ENCODE peak calls at places on chromosomes 5 and 9, in seven cellular contexts. F is uterus, P is fibroblast of lung, K is body of pancreas, L is A549, Q is endodermal cell, A is testis. X is an unnamed sample.

GRCh38 chr9:95422650-95423049 is 94.1 kb downstream of the PTCH1 start:
- DNase-seq in F (no peak), P (no peak), K (no peak), L (no peak), Q (no peak), A (no peak), X (no peak)

GRCh38 chr5:79901631-79902030 is 89.4 kb downstream of the MTX3 start:
- DNase-seq in F (no peak), P (no peak), K (no peak), L (no peak), Q (no peak), A (no peak), X (no peak)

GRCh38 chr5:31470608-31471007 is 61.3 kb downstream of the DROSHA start:
- DNase-seq in F (peak; percentile 23), P (peak; percentile 68), K (no peak), L (no peak), Q (no peak), A (peak; percentile 26), X (no peak)

GRCh38 chr9:135608999-135609317 is 30.4 kb downstream of the GLT6D1 start:
- DNase-seq in F (no peak), P (no peak), K (no peak), L (no peak), Q (no peak), A (no peak), X (no peak)

GRCh38 chr5:143554918-143555477 is 151.5 kb upstream of the NR3C1 start:
- DNase-seq in F (no peak), P (peak; percentile 68), K (no peak), L (no peak), Q (no peak), A (no peak), X (no peak)

GRCh38 chr9:5364294-5364990 is 24.8 kb upstream of the RLN1 start:
- DNase-seq in F (no peak), P (peak; percentile 21), K (no peak), L (no peak), Q (no peak), A (no peak), X (no peak)

GRCh38 chr5:1009359-1010180 is 968 bp downstream of the NKD2 start:
- DNase-seq in F (peak; percentile 6), P (no peak), K (peak; percentile 10), L (no peak), Q (no peak), A (peak; percentile 15), X (no peak)

GRCh38 chr5:5572010-5572982 is 149.8 kb downstream of the ICE1 start:
- DNase-seq in F (peak; percentile 84), P (no peak), K (no peak), L (no peak), Q (no peak), A (peak; percentile 71), X (no peak)

DNA sequence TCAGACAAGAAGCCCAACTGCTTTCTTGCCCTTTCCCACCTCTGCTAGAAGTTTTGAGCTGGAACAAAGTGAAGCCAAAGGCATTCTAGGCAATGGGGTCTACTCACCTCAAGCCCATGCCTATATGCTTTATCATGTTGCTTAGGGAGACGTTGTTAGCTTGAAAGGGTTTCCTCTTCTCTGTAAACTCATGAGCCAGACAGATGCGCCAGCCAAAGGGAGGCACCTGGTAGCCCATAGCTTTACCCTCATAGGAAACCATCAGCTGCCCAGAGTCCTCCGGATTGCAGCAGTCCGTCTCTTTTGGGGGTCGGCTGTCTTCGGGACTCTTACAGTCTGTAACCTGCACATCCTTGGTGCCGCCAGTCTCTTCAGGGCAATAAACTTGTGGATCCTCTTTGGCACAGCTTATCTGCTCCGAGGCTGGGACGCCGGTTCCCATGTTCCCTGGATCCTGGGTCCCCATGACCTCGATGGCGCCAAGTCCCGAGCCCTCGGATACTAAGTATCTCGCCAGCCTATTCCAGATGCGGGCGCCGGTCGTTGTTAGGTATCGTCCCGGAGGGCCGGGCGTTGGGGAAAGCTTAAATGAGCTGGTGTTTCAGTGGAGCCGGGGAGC is 680 bp downstream of the GBA2 start:
- DNase-seq in F (no peak), P (no peak), K (no peak), L (no peak), Q (no peak), A (no peak), X (peak; percentile 13)
- H3K4me1 ChIP-seq in F (no peaks in the 10 kb centered on the region), P (peaks cover 7% of the 10 kb centered on the region), K (peaks cover 39% of the 10 kb centered on the region), L (peaks cover 30% of the 10 kb centered on the region), Q (no peaks in the 10 kb centered on the region), A (peaks cover 33% of the 10 kb centered on the region), X (peaks cover 45% of the 10 kb centered on the region)

GRCh38 chr5:180271205-180271604 is 20.7 kb downstream of the MAPK9 start:
- DNase-seq in F (no peak), P (no peak), K (no peak), L (no peak), Q (no peak), A (no peak), X (no peak)

DNA sequence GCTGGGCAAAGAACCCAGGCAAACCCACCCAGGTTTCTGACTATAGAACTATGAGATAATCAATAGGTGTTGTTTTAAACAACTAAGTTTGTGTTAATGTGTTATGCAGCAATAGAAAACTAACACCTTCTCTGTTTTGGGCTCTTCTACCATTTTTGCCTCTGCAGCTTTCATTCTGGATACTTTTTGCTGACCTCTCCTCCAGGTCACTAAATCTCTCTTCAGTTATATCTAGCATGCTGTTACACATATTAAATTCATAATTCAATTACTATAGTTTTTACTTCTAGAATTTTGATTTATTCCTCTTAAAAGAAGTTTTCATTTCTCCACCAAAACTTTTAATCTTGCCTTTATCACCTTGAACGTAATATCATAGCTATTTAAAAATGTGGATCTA is 17.2 kb downstream of the MAPK9 start:
- DNase-seq in F (no peak), P (no peak), K (no peak), L (no peak), Q (no peak), A (no peak), X (no peak)
- H3K9me3 ChIP-seq in F (peaks cover 8% of the 10 kb centered on the region), P (no peaks in the 10 kb centered on the region), K (no peaks in the 10 kb centered on the region), L (peaks cover 90% of the 10 kb centered on the region), Q (peaks cover 94% of the 10 kb centered on the region), A (no peaks in the 10 kb centered on the region), X (no peaks in the 10 kb centered on the region)

GRCh38 chr5:110517396-110517795 is 209.1 kb downstream of the TMEM232 start:
- DNase-seq in F (no peak), P (peak; percentile 13), K (no peak), L (no peak), Q (peak; percentile 72), A (no peak), X (no peak)

GRCh38 chr5:110512266-110512665 is 214.2 kb downstream of the TMEM232 start:
- DNase-seq in F (no peak), P (peak; percentile 61), K (no peak), L (no peak), Q (no peak), A (no peak), X (no peak)

GRCh38 chr5:110510146-110510545 is 216.3 kb downstream of the TMEM232 start:
- DNase-seq in F (no peak), P (peak; percentile 40), K (no peak), L (no peak), Q (no peak), A (no peak), X (no peak)

DNA sequence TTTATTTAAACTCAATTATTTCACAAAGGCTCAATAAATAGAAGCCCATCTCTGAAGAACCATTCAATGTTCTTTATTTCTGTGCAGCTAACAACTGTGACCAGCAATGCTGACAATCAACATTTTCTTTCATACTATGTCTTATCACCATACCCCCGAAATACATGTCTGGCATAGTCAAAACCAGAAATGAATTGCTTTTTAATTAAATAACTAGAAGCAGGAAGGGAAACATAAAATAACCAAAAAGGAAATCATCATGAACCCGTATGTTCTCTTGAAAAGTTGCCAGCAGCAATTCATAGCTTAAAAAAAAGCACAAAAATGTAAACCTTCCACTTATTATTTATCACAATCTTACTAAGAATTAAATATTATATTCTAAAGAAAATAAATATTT is 212.4 kb downstream of the TMEM232 start:
- DNase-seq in F (no peak), P (no peak), K (no peak), L (no peak), Q (no peak), A (no peak), X (no peak)
- H3K4me3 ChIP-seq in F (no peak overlapping the region), P (no peak overlapping the region), K (no peak overlapping the region), L (no peak overlapping the region), Q (no peak overlapping the region), A (no peak overlapping the region), X (no peak overlapping the region)

GRCh38 chr9:134412298-134412711 is 86.0 kb downstream of the RXRA start:
- DNase-seq in F (no peak), P (no peak), K (no peak), L (no peak), Q (peak; percentile 72), A (no peak), X (no peak)
- H3K4me1 ChIP-seq in F (peaks cover 11% of the 10 kb centered on the region), P (peaks cover 15% of the 10 kb centered on the region), K (peaks cover 28% of the 10 kb centered on the region), L (peaks cover 81% of the 10 kb centered on the region), Q (no peaks in the 10 kb centered on the region), A (peaks cover 55% of the 10 kb centered on the region), X (peaks cover 10% of the 10 kb centered on the region)

DNA sequence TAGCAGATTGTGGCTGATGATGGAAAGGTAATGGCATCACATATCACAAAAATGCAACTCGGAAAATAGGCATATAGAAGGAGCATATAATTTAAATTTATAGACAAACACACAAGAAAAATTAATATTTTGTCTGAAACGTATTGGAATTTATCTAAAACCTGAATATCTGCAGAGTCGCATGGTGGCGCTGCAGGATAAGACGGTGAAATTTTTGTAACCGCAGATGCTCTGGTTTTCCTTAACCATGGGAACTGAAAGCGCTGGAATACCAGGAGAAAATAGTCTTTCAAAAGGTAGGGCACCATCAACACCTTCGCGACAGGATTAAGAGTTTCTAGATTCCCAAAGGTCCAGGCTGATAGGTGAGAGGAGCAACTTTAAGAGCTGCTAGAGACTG is 11.0 kb downstream of the PCDHB14 start:
- DNase-seq in F (no peak), P (no peak), K (peak; percentile 26), L (no peak), Q (no peak), A (peak; percentile 70), X (no peak)
- H3K9me3 ChIP-seq in F (peaks cover 74% of the 10 kb centered on the region), P (no peaks in the 10 kb centered on the region), K (peaks cover 5% of the 10 kb centered on the region), L (peaks cover 25% of the 10 kb centered on the region), Q (peaks cover 40% of the 10 kb centered on the region), A (no peaks in the 10 kb centered on the region), X (no peaks in the 10 kb centered on the region)

DNA sequence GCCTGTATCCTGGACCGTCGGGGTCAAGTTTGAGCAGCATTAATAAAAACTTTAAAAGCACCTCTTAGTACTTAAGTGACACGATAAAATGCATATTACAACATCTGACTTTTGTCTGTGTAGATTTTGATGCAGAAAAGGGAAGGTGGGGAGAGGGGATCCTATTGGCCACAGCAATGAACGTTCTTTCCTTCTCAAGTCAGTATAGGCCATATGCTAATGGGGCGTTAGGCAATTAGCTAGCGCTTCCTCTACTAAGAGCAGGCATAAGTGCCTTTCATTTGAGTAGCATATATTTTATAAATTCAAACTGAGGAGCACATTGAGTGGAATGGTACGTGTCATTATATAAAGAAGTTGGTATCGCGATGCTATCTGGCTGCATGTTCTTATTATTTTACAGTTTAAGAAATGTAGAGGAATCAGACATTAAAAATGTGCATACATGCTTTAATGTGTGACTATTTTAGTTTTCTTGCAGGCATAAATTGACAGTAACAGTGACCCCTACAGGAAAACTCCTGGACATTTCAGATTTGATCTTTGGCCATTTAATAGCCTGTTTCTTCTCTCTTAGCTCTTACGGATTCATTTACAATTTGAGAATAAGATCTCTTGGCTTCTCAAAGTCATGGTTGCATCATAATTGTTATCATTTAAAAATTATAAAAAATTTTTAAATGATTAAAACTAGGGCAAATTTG is 1.1 kb upstream of the GNA14 start:
- DNase-seq in F (no peak), P (peak; percentile 26), K (no peak), L (peak; percentile 17), Q (no peak), A (no peak), X (no peak)
- H3K4me3 ChIP-seq in F (peak overlapping the region; percentile 59), P (no peak overlapping the region), K (peak overlapping the region; percentile 13), L (no peak overlapping the region), Q (peak overlapping the region; percentile 73), A (peak overlapping the region; percentile 49), X (no peak overlapping the region)